ENCODE peak calls at places on chromosomes 4 and X, in four cellular contexts. S is NCI-H748 treated with DMSO at 0.1 percent for 48 hours, D is fibroblast of pulmonary artery, E is ELF-1. X is an unnamed sample.

GRCh38 chr4:177717407-177717806 is 275.2 kb upstream of the AGA start:
- DNase-seq in S (no peak), D (no peak), E (no peak), X (no peak)

GRCh38 chr4:75696036-75696435 is 22.8 kb upstream of the G3BP2 start:
- DNase-seq in S (no peak), D (no peak), E (no peak), X (no peak)

GRCh38 chr4:1562371-1562770 is 121.7 kb downstream of the FAM53A start:
- DNase-seq in S (no peak), D (no peak), E (no peak), X (no peak)

GRCh38 chr4:36841583-36842326 is 402.8 kb upstream of the NWD2 start:
- DNase-seq in S (no peak), D (peak; percentile 61), E (no peak), X (no peak)

GRCh38 chr4:52863324-52863723 is 1.2 kb downstream of the RASL11B start:
- DNase-seq in S (no peak), D (no peak), E (no peak), X (no peak)

GRCh38 chr4:90357117-90357710 is 230.0 kb downstream of the CCSER1 start:
- DNase-seq in S (peak; percentile 22), D (peak; percentile 84), E (no peak), X (no peak)

GRCh38 chrX:41394293-41394692 is 52.9 kb upstream of the NYX start:
- DNase-seq in S (no peak), D (no peak), E (no peak), X (no peak)

GRCh38 chr4:139085141-139085540 is 69.6 kb downstream of the NOCT start:
- DNase-seq in S (no peak), D (peak; percentile 42), E (no peak), X (no peak)

GRCh38 chr4:52873191-52873590 is 11.1 kb downstream of the RASL11B start:
- DNase-seq in S (no peak), D (no peak), E (peak; percentile 77), X (no peak)